ENCODE peak calls at places on chromosomes 7 and 10, in four cellular contexts. U, X, Y and M are unnamed samples.

GRCh38 chr10:86213148-86213547 is 153.4 kb downstream of the GRID1 start:
- DNase-seq in U (no peak), X (no peak), Y (no peak), M (no peak)

GRCh38 chr10:102185272-102185671 is 33.1 kb downstream of the NOLC1 start:
- DNase-seq in U (no peak), X (no peak), Y (no peak), M (no peak)

GRCh38 chr10:63343476-63343875 is 122.3 kb downstream of the JMJD1C start:
- DNase-seq in U (no peak), X (no peak), Y (no peak), M (no peak)

GRCh38 chr10:99975942-99976809 is 33.6 kb downstream of the DNMBP start:
- DNase-seq in U (no peak), X (no peak), Y (no peak), M (no peak)

GRCh38 chr10:117684673-117685211 is 142.2 kb downstream of the EMX2 start:
- DNase-seq in U (peak), X (peak), Y (no peak), M (peak)

GRCh38 chr10:59968705-59969104 is 62.3 kb upstream of the CCDC6 start:
- DNase-seq in U (no peak), X (no peak), Y (no peak), M (no peak)

GRCh38 chr7:100603697-100604077 is 1.5 kb downstream of the PCOLCE start:
- DNase-seq in U (no peak), X (peak), Y (no peak), M (no peak)

GRCh38 chr10:70528726-70529362 is 50.3 kb downstream of the PALD1 start:
- DNase-seq in U (peak), X (peak), Y (no peak), M (peak)

GRCh38 chr10:24645784-24646183 is 77.9 kb downstream of the ARHGAP21 start:
- DNase-seq in U (no peak), X (peak), Y (no peak), M (no peak)

GRCh38 chr7:21580073-21580521 is 37.3 kb downstream of the DNAH11 start:
- DNase-seq in U (no peak), X (no peak), Y (no peak), M (no peak)

GRCh38 chr10:96267234-96267705 is 4.1 kb downstream of the BLNK start:
- DNase-seq in U (no peak), X (no peak), Y (no peak), M (no peak)

GRCh38 chr7:79176859-79177477 is 276.5 kb downstream of the MAGI2 start:
- DNase-seq in U (peak), X (peak), Y (no peak), M (no peak)

GRCh38 chr7:22005151-22005550 is 59.5 kb upstream of the CDCA7L start:
- DNase-seq in U (no peak), X (no peak), Y (no peak), M (no peak)

GRCh38 chr10:132059760-132060508 is 5.8 kb upstream of the JAKMIP3 start:
- DNase-seq in U (no peak), X (no peak), Y (no peak), M (no peak)

GRCh38 chr7:28748346-28748745 is 209.8 kb downstream of the TRIL start:
- DNase-seq in U (no peak), X (no peak), Y (no peak), M (no peak)

GRCh38 chr7:4103352-4104091 is 578.6 kb upstream of the FOXK1 start:
- DNase-seq in U (peak), X (peak), Y (no peak), M (no peak)

GRCh38 chr7:91719008-91719407 is 161.5 kb downstream of the MTERF1 start:
- DNase-seq in U (no peak), X (no peak), Y (no peak), M (no peak)

GRCh38 chr10:103542764-103543616 is 49.5 kb downstream of the NEURL1 start:
- DNase-seq in U (peak), X (peak), Y (no peak), M (peak)

GRCh38 chr7:15837627-15838026 is 151.1 kb upstream of the MEOX2 start:
- DNase-seq in U (no peak), X (no peak), Y (no peak), M (no peak)

GRCh38 chr10:99337911-99338310 is 8.8 kb downstream of the CNNM1 start:
- DNase-seq in U (no peak), X (no peak), Y (no peak), M (no peak)

GRCh38 chr10:23362879-23363787 is 18.5 kb upstream of the C10orf67 start:
- DNase-seq in U (no peak), X (no peak), Y (no peak), M (no peak)

GRCh38 chr7:17622443-17622842 is 317.9 kb downstream of the SNX13 start:
- DNase-seq in U (no peak), X (no peak), Y (no peak), M (no peak)

GRCh38 chr7:114345494-114345893 is 69.1 kb upstream of the FOXP2 start:
- DNase-seq in U (no peak), X (no peak), Y (no peak), M (no peak)

GRCh38 chr7:99313204-99313573 is 12.5 kb upstream of the ARPC1A start:
- DNase-seq in U (no peak), X (no peak), Y (no peak), M (no peak)

GRCh38 chr7:96547371-96547811 is 162.3 kb downstream of the SEM1 start:
- DNase-seq in U (peak), X (no peak), Y (no peak), M (no peak)

GRCh38 chr10:49433069-49433468 is 37.2 kb upstream of the DRGX start:
- DNase-seq in U (no peak), X (no peak), Y (no peak), M (no peak)

GRCh38 chr10:49429458-49429857 is 33.6 kb upstream of the DRGX start:
- DNase-seq in U (no peak), X (no peak), Y (no peak), M (no peak)

GRCh38 chr10:49431426-49431825 is 35.5 kb upstream of the DRGX start:
- DNase-seq in U (no peak), X (no peak), Y (no peak), M (no peak)

GRCh38 chr10:49435225-49435624 is 39.3 kb upstream of the DRGX start:
- DNase-seq in U (no peak), X (no peak), Y (no peak), M (no peak)
- TF ChIP-seq TEAD4 in U (no peak), X (no peak), Y (no peak), M (no peak)

DNA sequence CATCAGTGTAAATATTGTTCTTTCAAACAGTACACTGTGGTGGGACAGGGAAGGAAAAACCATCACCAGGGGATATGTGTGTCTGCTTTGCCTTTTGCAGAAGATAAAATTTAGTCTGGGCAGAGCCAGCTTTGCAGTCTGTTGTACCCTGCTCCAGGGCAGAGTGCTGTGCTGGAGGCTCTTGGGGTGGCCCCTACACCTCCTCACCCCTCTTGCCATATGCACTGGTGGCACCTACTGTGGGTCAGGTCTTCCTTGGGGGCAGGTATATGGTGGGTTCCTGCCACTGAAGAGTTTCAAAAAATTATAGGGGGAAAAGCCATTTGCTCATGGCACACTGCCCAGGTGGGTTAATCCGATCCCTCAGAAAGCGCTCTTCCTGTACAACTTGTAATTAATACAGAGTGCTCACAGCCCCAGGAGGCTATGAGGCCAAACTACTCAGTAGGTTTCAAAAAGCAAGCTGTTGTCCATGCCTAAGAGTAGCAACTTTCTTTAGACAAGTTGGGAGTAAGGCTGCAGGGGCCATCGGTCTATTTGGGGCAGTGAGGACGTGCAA is 112.7 kb upstream of the BMPER start:
- DNase-seq in U (no peak), X (no peak), Y (no peak), M (no peak)
- TF ChIP-seq TEAD4 in U (no peak), X (no peak), Y (no peak), M (no peak)

GRCh38 chr10:17609523-17610079 is 7.6 kb downstream of the HACD1 start:
- DNase-seq in U (no peak), X (no peak), Y (no peak), M (no peak)
- TF ChIP-seq TEAD4 in U (no peak), X (no peak), Y (no peak), M (no peak)

GRCh38 chr7:134366481-134366880 is 49.8 kb upstream of the SLC35B4 start:
- DNase-seq in U (no peak), X (no peak), Y (no peak), M (no peak)
- TF ChIP-seq TEAD4 in U (no peak), X (no peak), Y (no peak), M (no peak)

DNA sequence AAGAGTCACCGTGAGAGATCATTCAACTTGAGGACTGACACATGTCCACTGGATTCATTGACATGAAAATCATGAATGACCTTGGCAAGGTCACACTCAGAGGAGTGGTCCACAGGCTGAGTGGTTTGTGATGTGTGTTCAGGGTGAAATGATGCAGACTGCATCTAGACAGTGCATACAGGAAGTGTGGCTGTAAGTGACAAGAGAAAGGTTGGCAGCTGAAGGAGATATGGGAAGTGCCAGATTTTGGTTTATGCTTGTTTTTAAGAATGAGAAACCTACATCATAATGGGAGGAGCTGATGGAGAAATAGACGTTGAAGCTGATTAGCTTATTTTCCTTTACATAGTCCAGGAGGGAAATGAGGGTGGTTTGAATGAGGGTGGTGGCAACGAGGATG is 64.8 kb upstream of the VIPR2 start:
- DNase-seq in U (no peak), X (no peak), Y (no peak), M (no peak)
- TF ChIP-seq TEAD4 in U (no peak), X (no peak), Y (no peak), M (no peak)